ENCODE peak calls at places on chromosomes 3 and 15, in five cellular contexts. G is aorta; A is uterus; S is NT2/D1; V is CD8-positive, alpha-beta T cell. Y is an unnamed sample.

GRCh38 chr3:58693929-58694850 is 27.6 kb upstream of the FAM3D start:
- DNase-seq in G (no peak), A (no peak), S (no peak), V (no peak), Y (no peak)

GRCh38 chr3:150098621-150099020 is 127.9 kb upstream of the PFN2 start:
- DNase-seq in V (no peak), S (no peak), G (no peak), A (no peak), Y (no peak)

GRCh38 chr3:69787436-69788168 is 48.3 kb downstream of the MITF start:
- DNase-seq in A (no peak), S (no peak), G (no peak), V (no peak), Y (no peak)

GRCh38 chr15:59687831-59688230 is 1.3 kb downstream of the BNIP2 start:
- DNase-seq in G (no peak), S (no peak), A (no peak), V (peak; percentile 2), Y (no peak)

GRCh38 chr3:5485427-5485826 is 297.9 kb downstream of the EDEM1 start:
- DNase-seq in A (no peak), G (no peak), V (no peak), S (no peak), Y (no peak)

GRCh38 chr3:72347819-72348319 is 500.4 kb downstream of the SHQ1 start:
- DNase-seq in S (no peak), A (peak; percentile 59), V (peak; percentile 36), G (peak; percentile 92), Y (peak; percentile 88)

GRCh38 chr3:123871946-123872345 is 12.2 kb downstream of the MYLK start:
- DNase-seq in G (no peak), S (no peak), V (no peak), A (no peak), Y (no peak)

GRCh38 chr3:136543385-136543784 is 208.8 kb downstream of the STAG1 start:
- DNase-seq in V (no peak), G (no peak), S (no peak), A (no peak), Y (no peak)

GRCh38 chr3:11661827-11662226 is 18.1 kb upstream of the VGLL4 start:
- DNase-seq in S (no peak), V (no peak), G (peak; percentile 51), A (no peak), Y (no peak)

GRCh38 chr15:100113351-100114075 is 228.3 kb downstream of the ADAMTS17 start:
- DNase-seq in V (no peak), G (peak; percentile 61), A (peak; percentile 56), S (no peak), Y (no peak)

GRCh38 chr15:35181538-35181937 is 96.4 kb upstream of the NANOGP8 start:
- DNase-seq in G (no peak), A (no peak), V (no peak), S (no peak), Y (no peak)

GRCh38 chr15:45637552-45638033 is 2.8 kb downstream of the SQOR start:
- DNase-seq in A (peak; percentile 54), S (no peak), G (peak; percentile 70), V (peak; percentile 37), Y (no peak)

GRCh38 chr3:116059421-116060096 is 385.7 kb downstream of the LSAMP start:
- DNase-seq in S (peak; percentile 20), V (no peak), G (no peak), A (no peak), Y (peak; percentile 31)

GRCh38 chr3:182414586-182414985 is 378.7 kb upstream of the ATP11B start:
- DNase-seq in S (no peak), G (no peak), A (no peak), V (no peak), Y (no peak)

GRCh38 chr3:11734-12133 is 184.8 kb upstream of the CHL1 start:
- DNase-seq in G (peak; percentile 46), A (peak; percentile 17), V (no peak), S (no peak), Y (no peak)

GRCh38 chr3:176376531-176376930 is 820.8 kb downstream of the TBL1XR1 start:
- DNase-seq in S (no peak), V (no peak), G (no peak), A (no peak), Y (no peak)

GRCh38 chr15:72168131-72168825 is 29.3 kb downstream of the GRAMD2A start:
- DNase-seq in G (peak; percentile 49), S (no peak), V (no peak), A (no peak), Y (no peak)

GRCh38 chr3:69080233-69080644 is at the start of gene UBA3:
- DNase-seq in G (peak; percentile 94), S (peak; percentile 85), A (peak; percentile 88), V (peak; percentile 90), Y (peak; percentile 94)

GRCh38 chr15:97989330-97989729 is 28.8 kb downstream of the ARRDC4 start:
- DNase-seq in G (no peak), A (no peak), V (no peak), S (no peak), Y (no peak)

GRCh38 chr3:179474480-179474879 is 23.2 kb upstream of the GNB4 start:
- DNase-seq in G (no peak), A (no peak), V (no peak), S (no peak), Y (no peak)

GRCh38 chr3:120839120-120839519 is 68.9 kb upstream of the STXBP5L start:
- DNase-seq in V (no peak), S (no peak), A (no peak), G (no peak), Y (no peak)

GRCh38 chr3:189900578-189900977 is 220.1 kb downstream of the P3H2 start:
- DNase-seq in V (no peak), S (no peak), A (no peak), G (no peak), Y (no peak)

GRCh38 chr15:33716025-33716424 is 252.3 kb upstream of the CHRM5 start:
- DNase-seq in A (no peak), S (no peak), V (no peak), G (no peak), Y (no peak)

GRCh38 chr3:120907659-120908029 is 361 bp upstream of the STXBP5L start:
- DNase-seq in G (no peak), S (no peak), A (no peak), V (no peak), Y (no peak)

GRCh38 chr3:128497305-128498126 is 4.5 kb upstream of the GATA2 start:
- DNase-seq in A (peak; percentile 72), G (no peak), V (peak; percentile 49), S (no peak), Y (peak; percentile 99)

GRCh38 chr3:128496019-128496601 is 3.1 kb upstream of the GATA2 start:
- DNase-seq in A (no peak), V (no peak), G (no peak), S (no peak), Y (peak; percentile 70)

GRCh38 chr3:128495435-128495970 is 2.5 kb upstream of the GATA2 start:
- DNase-seq in S (no peak), G (no peak), A (no peak), V (no peak), Y (no peak)

GRCh38 chr3:128498127-128498626 is 5.2 kb upstream of the GATA2 start:
- DNase-seq in G (no peak), V (no peak), S (no peak), A (no peak), Y (no peak)

DNA sequence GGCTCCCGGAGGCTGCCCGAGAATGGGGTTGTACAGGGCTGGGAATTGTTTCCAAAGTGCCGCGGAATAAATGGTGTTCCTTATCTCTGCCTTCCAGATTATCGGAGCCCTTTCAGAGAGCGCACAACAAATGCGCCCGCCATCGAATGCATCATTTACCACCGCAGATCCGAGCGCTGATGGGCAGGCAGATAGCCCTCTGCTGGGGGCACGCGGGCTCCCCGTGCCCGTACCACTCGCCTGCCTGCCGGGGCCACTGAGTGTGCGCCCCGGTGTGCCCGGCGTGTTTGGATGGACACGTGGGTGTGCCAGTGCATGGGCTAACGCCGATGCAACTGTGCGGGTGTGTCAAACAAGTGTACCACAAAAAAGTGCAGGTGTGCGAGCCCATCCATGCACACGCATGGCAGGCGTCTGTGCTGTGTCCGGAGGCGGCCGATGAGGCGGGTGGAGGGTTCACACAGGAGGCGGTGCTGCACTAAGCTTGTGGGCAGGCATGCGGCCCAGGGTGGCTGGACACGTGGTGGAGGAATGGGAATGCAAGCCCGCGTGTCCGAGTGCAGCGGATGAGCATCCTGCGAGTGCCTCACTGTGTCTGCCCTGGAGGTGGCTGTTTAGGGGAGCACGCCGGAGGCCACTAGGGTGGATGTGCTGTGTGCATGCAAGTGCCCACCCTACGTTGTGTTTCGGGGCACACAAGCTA is 3.8 kb upstream of the GATA2 start:
- DNase-seq in G (no peak), A (peak; percentile 65), V (no peak), S (no peak), Y (peak; percentile 69)
- H3K4me3 ChIP-seq in G (no peak overlapping the region), A (peak overlapping the region; percentile 31), V (no peak overlapping the region), S (peak overlapping the region; percentile 44), Y (peak overlapping the region; percentile 47)

GRCh38 chr3:42498791-42499477 is 3.5 kb upstream of the VIPR1 start:
- DNase-seq in G (no peak), S (no peak), V (no peak), A (no peak), Y (peak; percentile 22)
- H3K27me3 ChIP-seq in G (no peaks in the 10 kb centered on the region), S (peaks cover 52% of the 10 kb centered on the region), V (peaks cover 7% of the 10 kb centered on the region), A (no peaks in the 10 kb centered on the region), Y (peaks cover 40% of the 10 kb centered on the region)

GRCh38 chr3:55487376-55488241 is 503 bp upstream of the WNT5A start:
- DNase-seq in V (no peak), A (peak; percentile 25), S (no peak), G (no peak), Y (peak; percentile 83)
- H3K4me3 ChIP-seq in V (peak overlapping the region; percentile 30), A (peak overlapping the region; percentile 71), S (peak overlapping the region; percentile 84), G (peak overlapping the region; percentile 38), Y (peak overlapping the region; percentile 72)

GRCh38 chr15:88605507-88606436 is 15.4 kb upstream of the AEN start:
- DNase-seq in S (peak; percentile 52), G (peak; percentile 63), A (no peak), V (no peak), Y (peak; percentile 90)

GRCh38 chr15:88603885-88604284 is 17.3 kb upstream of the AEN start:
- DNase-seq in V (no peak), S (no peak), G (no peak), A (no peak), Y (no peak)

GRCh38 chr15:88606437-88606794 is 14.7 kb upstream of the AEN start:
- DNase-seq in S (no peak), G (no peak), A (no peak), V (no peak), Y (peak; percentile 46)

GRCh38 chr15:88604972-88605506 is 16.1 kb upstream of the AEN start:
- DNase-seq in V (no peak), S (no peak), A (no peak), G (no peak), Y (peak; percentile 65)

GRCh38 chr15:88604381-88604951 is 16.7 kb upstream of the AEN start:
- DNase-seq in G (no peak), A (no peak), V (no peak), S (no peak), Y (peak; percentile 66)
- H3K27me3 ChIP-seq in G (no peaks in the 10 kb centered on the region), A (peaks cover 11% of the 10 kb centered on the region), V (peaks cover 43% of the 10 kb centered on the region), S (peaks cover 80% of the 10 kb centered on the region), Y (peaks cover 45% of the 10 kb centered on the region)